ENCODE peak calls at places on chromosomes 3 and 15, in ten cellular contexts. R, N, Q, G, V, E, M, D, C and I are unnamed samples.

GRCh38 chr3:197355713-197356112 is 57.3 kb upstream of the DLG1 start:
- DNase-seq in R (no peak), N (no peak), Q (no peak), G (peak; percentile 81), V (no peak), E (no peak), M (no peak), D (no peak), C (no peak), I (no peak)

GRCh38 chr15:88805031-88805780 is 2.0 kb downstream of the ACAN start:
- DNase-seq in R (no peak), N (peak; percentile 6), Q (no peak), G (no peak), V (no peak), E (no peak), M (no peak), D (no peak), C (no peak), I (no peak)

GRCh38 chr3:36707623-36708409 is 56.5 kb downstream of the DCLK3 start:
- DNase-seq in R (no peak), N (no peak), Q (peak; percentile 59), G (peak; percentile 28), V (peak; percentile 40), E (peak; percentile 44), M (peak; percentile 35), D (no peak), C (no peak), I (peak; percentile 84)

GRCh38 chr3:38163117-38163870 is 2.0 kb upstream of the OXSR1 start:
- DNase-seq in R (peak; percentile 22), N (no peak), Q (no peak), G (no peak), V (peak; percentile 51), E (no peak), M (no peak), D (no peak), C (no peak), I (no peak)

GRCh38 chr15:42010434-42010833 is 10.4 kb downstream of the PLA2G4E start:
- DNase-seq in R (peak; percentile 44), N (no peak), Q (no peak), G (no peak), V (no peak), E (no peak), M (no peak), D (no peak), C (no peak), I (no peak)

GRCh38 chr3:65979152-65979551 is 59.6 kb downstream of the MAGI1 start:
- DNase-seq in R (no peak), N (no peak), Q (peak; percentile 88), G (peak; percentile 94), V (peak; percentile 41), E (peak; percentile 89), M (peak; percentile 92), D (no peak), C (no peak), I (peak; percentile 79)

GRCh38 chr15:70669966-70670658 is 93.2 kb downstream of the UACA start:
- DNase-seq in R (peak; percentile 25), N (peak; percentile 76), Q (no peak), G (peak; percentile 50), V (no peak), E (no peak), M (peak; percentile 42), D (no peak), C (no peak), I (no peak)

GRCh38 chr3:99319961-99320360 is 318.4 kb upstream of the COL8A1 start:
- DNase-seq in R (no peak), N (no peak), Q (peak; percentile 84), G (peak; percentile 73), V (no peak), E (peak; percentile 74), M (peak; percentile 86), D (no peak), C (no peak), I (peak; percentile 78)

GRCh38 chr3:188832961-188833615 is 338.7 kb upstream of the TPRG1 start:
- DNase-seq in R (no peak), N (no peak), Q (peak; percentile 42), G (peak; percentile 65), V (peak; percentile 48), E (no peak), M (peak; percentile 44), D (no peak), C (no peak), I (no peak)

GRCh38 chr3:188832146-188832545 is 339.6 kb upstream of the TPRG1 start:
- DNase-seq in R (no peak), N (no peak), Q (no peak), G (no peak), V (no peak), E (no peak), M (no peak), D (no peak), C (no peak), I (no peak)

GRCh38 chr3:188829577-188829976 is 342.2 kb upstream of the TPRG1 start:
- DNase-seq in R (no peak), N (no peak), Q (peak; percentile 18), G (no peak), V (no peak), E (no peak), M (no peak), D (no peak), C (no peak), I (no peak)

GRCh38 chr3:188827593-188827992 is 344.2 kb upstream of the TPRG1 start:
- DNase-seq in R (no peak), N (no peak), Q (peak; percentile 45), G (peak; percentile 45), V (no peak), E (no peak), M (no peak), D (no peak), C (no peak), I (no peak)

DNA sequence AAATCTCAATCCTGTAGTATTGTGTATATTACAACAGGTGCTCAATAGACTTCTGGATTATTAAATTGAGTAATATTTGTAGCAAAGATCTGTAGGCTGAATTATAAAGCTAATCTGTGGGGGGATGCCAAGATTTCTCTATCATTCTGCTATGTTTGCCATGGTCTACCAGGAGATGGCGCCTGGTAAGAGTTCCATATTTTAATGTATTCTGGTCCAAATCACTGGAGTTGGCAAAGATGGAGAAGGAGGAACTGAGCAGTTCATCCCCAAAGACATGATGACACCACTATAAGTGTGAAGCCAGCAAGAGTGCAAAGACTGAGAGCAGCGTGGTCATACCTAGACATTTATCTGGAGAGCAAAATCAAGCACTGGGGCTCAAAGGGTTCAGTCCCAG is 340.8 kb upstream of the TPRG1 start:
- DNase-seq in R (no peak), N (peak; percentile 14), Q (peak; percentile 34), G (no peak), V (peak; percentile 41), E (no peak), M (peak; percentile 24), D (no peak), C (no peak), I (no peak)
- TF ChIP-seq CTCF in R (peak; percentile 21), N (no peak), Q (peak; percentile 50), G (peak; percentile 39), V (peak; percentile 59), E (peak; percentile 14), M (peak; percentile 37), D (no peak), C (no peak), I (peak; percentile 61)

DNA sequence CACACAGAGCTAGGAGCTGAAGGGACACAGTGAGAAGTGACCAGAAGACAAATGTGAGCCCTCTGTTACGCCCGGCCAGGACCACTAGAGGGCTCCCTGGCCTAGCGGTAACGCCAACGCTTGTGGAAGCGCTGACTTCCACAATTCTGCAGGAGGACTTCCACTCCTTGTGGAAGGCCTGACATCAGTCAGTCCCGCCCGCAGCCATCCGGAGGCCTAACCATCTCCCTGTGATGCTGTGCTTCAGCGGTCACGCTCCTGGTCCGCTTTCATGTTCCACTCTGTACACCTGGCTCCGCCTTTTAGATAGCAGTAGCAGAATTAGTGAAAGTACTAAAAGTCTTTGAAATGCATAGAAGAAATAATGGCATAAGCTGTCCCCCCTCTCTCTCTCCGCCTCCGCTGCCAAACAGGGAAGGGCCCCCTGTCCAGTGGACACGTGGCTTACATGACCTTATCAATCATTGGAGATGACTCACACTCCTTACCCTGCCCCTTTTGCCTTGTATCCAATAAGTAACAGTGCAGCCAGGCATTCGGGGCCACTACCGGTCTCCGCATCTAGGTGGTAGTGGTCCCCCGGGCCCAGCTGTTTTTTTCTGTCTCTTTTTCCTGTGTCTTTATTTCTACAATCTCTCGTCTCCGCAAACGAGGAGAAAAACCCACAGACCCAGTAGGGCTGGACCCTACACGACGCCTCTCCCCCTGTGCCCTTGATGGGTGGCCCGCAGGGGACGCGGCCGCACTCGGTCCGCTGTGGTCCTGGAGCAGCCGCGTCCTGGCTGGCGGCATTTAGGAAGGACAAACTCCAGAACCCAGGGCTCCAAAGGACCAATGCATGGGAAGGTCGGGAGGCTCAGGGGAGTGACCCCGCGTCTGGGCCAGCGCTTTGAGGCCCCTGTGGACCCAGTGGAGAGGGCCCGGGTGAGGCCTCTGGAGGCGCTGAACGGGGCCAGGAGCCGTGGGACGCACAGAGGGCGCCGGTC is 27.0 kb upstream of the RPL32 start:
- DNase-seq in R (peak; percentile 93), N (peak; percentile 85), Q (peak; percentile 92), G (peak; percentile 84), V (peak; percentile 82), E (peak; percentile 86), M (peak; percentile 90), D (peak; percentile 92), C (peak; percentile 74), I (peak; percentile 79)
- H3K4me3 ChIP-seq in R (no peak overlapping the region), N (no peak overlapping the region), Q (peak overlapping the region; percentile 45), G (no peak overlapping the region), V (peak overlapping the region; percentile 75), E (no peak overlapping the region), M (no peak overlapping the region), D (no peak overlapping the region), C (peak overlapping the region; percentile 5), I (peak overlapping the region; percentile 40)

GRCh38 chr3:188205992-188206416 is 52.0 kb downstream of the LPP start:
- DNase-seq in R (peak; percentile 47), N (peak; percentile 46), Q (no peak), G (no peak), V (peak; percentile 61), E (no peak), M (no peak), D (no peak), C (no peak), I (no peak)
- TF ChIP-seq CTCF in R (peak; percentile 26), N (no peak), Q (peak; percentile 42), G (peak; percentile 25), V (peak; percentile 33), E (no peak), M (no peak), D (no peak), C (no peak), I (peak; percentile 55)

GRCh38 chr3:177098551-177098950 is 98.7 kb downstream of the TBL1XR1 start:
- DNase-seq in R (no peak), N (no peak), Q (no peak), G (no peak), V (no peak), E (no peak), M (no peak), D (no peak), C (no peak), I (no peak)

GRCh38 chr3:177104299-177104992 is 92.8 kb downstream of the TBL1XR1 start:
- DNase-seq in R (no peak), N (no peak), Q (peak; percentile 33), G (peak; percentile 43), V (no peak), E (no peak), M (peak; percentile 36), D (no peak), C (no peak), I (no peak)

GRCh38 chr3:177106184-177106583 is 91.1 kb downstream of the TBL1XR1 start:
- DNase-seq in R (no peak), N (no peak), Q (no peak), G (no peak), V (no peak), E (no peak), M (no peak), D (no peak), C (no peak), I (no peak)

GRCh38 chr3:177105623-177106022 is 91.7 kb downstream of the TBL1XR1 start:
- DNase-seq in R (no peak), N (no peak), Q (no peak), G (no peak), V (no peak), E (no peak), M (no peak), D (no peak), C (no peak), I (no peak)

GRCh38 chr3:177102526-177102925 is 94.8 kb downstream of the TBL1XR1 start:
- DNase-seq in R (no peak), N (no peak), Q (peak; percentile 81), G (peak; percentile 59), V (no peak), E (no peak), M (peak; percentile 75), D (no peak), C (no peak), I (peak; percentile 78)
- H3K4me3 ChIP-seq in R (no peak overlapping the region), N (no peak overlapping the region), Q (no peak overlapping the region), G (no peak overlapping the region), V (no peak overlapping the region), E (no peak overlapping the region), M (no peak overlapping the region), D (no peak overlapping the region), C (no peak overlapping the region), I (no peak overlapping the region)